ENCODE peak calls at places on chromosomes 5 and 9, in four cellular contexts. S, Q, R and F are unnamed samples.

GRCh38 chr5:109594217-109594616 is 95.5 kb upstream of the MAN2A1 start:
- DNase-seq in Q (no peak), R (no peak), S (no peak), F (no peak)

GRCh38 chr5:53930457-53930856 is 370.0 kb downstream of the NDUFS4 start:
- DNase-seq in Q (no peak), R (no peak), S (peak; percentile 55), F (peak; percentile 32)

GRCh38 chr5:77545285-77545684 is 53.2 kb upstream of the WDR41 start:
- DNase-seq in S (no peak), Q (no peak), R (no peak), F (no peak)

GRCh38 chr5:103475629-103476240 is 86.9 kb downstream of the NUDT12 start:
- DNase-seq in R (no peak), Q (peak; percentile 24), S (peak; percentile 60), F (peak; percentile 58)

GRCh38 chr5:14243768-14244167 is 100.6 kb downstream of the TRIO start:
- DNase-seq in Q (no peak), R (no peak), S (no peak), F (no peak)

GRCh38 chr9:101093620-101094019 is 65.1 kb downstream of the PLPPR1 start:
- DNase-seq in S (no peak), Q (no peak), R (no peak), F (no peak)

GRCh38 chr5:15968994-15969393 is 210.6 kb downstream of the MARCHF11 start:
- DNase-seq in S (no peak), R (no peak), Q (no peak), F (no peak)

GRCh38 chr9:95250462-95251058 is 66.9 kb downstream of the FANCC start:
- DNase-seq in S (no peak), R (no peak), Q (no peak), F (no peak)

GRCh38 chr5:170293273-170293672 is 4.3 kb downstream of the LCP2 start:
- DNase-seq in S (no peak), Q (no peak), R (peak; percentile 36), F (no peak)

GRCh38 chr5:108798866-108799265 is 51.2 kb downstream of the FER start:
- DNase-seq in Q (no peak), S (peak; percentile 55), R (no peak), F (no peak)

GRCh38 chr5:157066950-157067349 is 8.0 kb upstream of the HAVCR1 start:
- DNase-seq in Q (no peak), S (no peak), R (no peak), F (no peak)

GRCh38 chr5:29950416-29951145 is 1242.9 kb upstream of the CDH6 start:
- DNase-seq in R (no peak), S (no peak), Q (no peak), F (no peak)

GRCh38 chr9:89750117-89750551 is 145.3 kb downstream of the GADD45G start:
- DNase-seq in R (peak; percentile 37), S (no peak), Q (peak; percentile 26), F (no peak)

GRCh38 chr5:43233946-43234345 is 41.9 kb downstream of the NIM1K start:
- DNase-seq in S (no peak), Q (no peak), R (no peak), F (no peak)

GRCh38 chr5:179765400-179765799 is 28.4 kb upstream of the LTC4S start:
- DNase-seq in Q (no peak), R (no peak), S (peak; percentile 85), F (peak; percentile 97)

GRCh38 chr9:114385412-114386181 is 2.2 kb downstream of the AKNA start:
- DNase-seq in S (peak; percentile 95), Q (no peak), R (peak; percentile 63), F (peak; percentile 95)

GRCh38 chr9:111898331-111899096 is 1.9 kb downstream of the UGCG start:
- DNase-seq in Q (no peak), R (no peak), S (no peak), F (no peak)

GRCh38 chr9:97555164-97555563 is 53.7 kb downstream of the TMOD1 start:
- DNase-seq in R (no peak), Q (no peak), S (peak; percentile 13), F (no peak)

GRCh38 chr9:22342489-22343217 is 104.0 kb upstream of the DMRTA1 start:
- DNase-seq in Q (no peak), R (no peak), S (peak; percentile 20), F (peak; percentile 45)

GRCh38 chr5:90606539-90606938 is 47.9 kb downstream of the ADGRV1 start:
- DNase-seq in Q (no peak), R (no peak), S (no peak), F (no peak)

GRCh38 chr9:74643303-74643933 is 146.3 kb downstream of the RORB start:
- DNase-seq in S (no peak), Q (no peak), R (no peak), F (no peak)

GRCh38 chr9:134422301-134422700 is 96.0 kb downstream of the RXRA start:
- DNase-seq in Q (no peak), R (no peak), S (no peak), F (no peak)

GRCh38 chr9:29691758-29692407 is 2118.6 kb upstream of the C9orf72 start:
- DNase-seq in Q (peak; percentile 15), S (no peak), R (peak; percentile 82), F (peak; percentile 54)

GRCh38 chr9:115671911-115672310 is 481.7 kb upstream of the PAPPA start:
- DNase-seq in Q (no peak), R (no peak), S (no peak), F (no peak)

GRCh38 chr5:142017832-142018427 is 5.1 kb upstream of the GNPDA1 start:
- DNase-seq in Q (no peak), R (no peak), S (peak; percentile 75), F (peak; percentile 83)

GRCh38 chr9:121816845-121817450 is 165.5 kb downstream of the DAB2IP start:
- DNase-seq in R (no peak), S (no peak), Q (no peak), F (no peak)

GRCh38 chr5:107147584-107147983 is 523.2 kb downstream of the EFNA5 start:
- DNase-seq in R (no peak), Q (peak; percentile 6), S (no peak), F (no peak)

GRCh38 chr5:143102414-143102813 is 301.1 kb downstream of the NR3C1 start:
- DNase-seq in Q (no peak), S (no peak), R (no peak), F (no peak)

GRCh38 chr5:113205807-113206206 is 229.0 kb downstream of the TSSK1B start:
- DNase-seq in S (no peak), R (no peak), Q (no peak), F (no peak)

GRCh38 chr5:133679534-133679933 is 67.2 kb upstream of the FSTL4 start:
- DNase-seq in S (no peak), Q (no peak), R (no peak), F (no peak)

GRCh38 chr9:36402536-36402935 is 2.5 kb upstream of the RNF38 start:
- DNase-seq in S (no peak), R (no peak), Q (no peak), F (no peak)

GRCh38 chr5:152642406-152642805 is 237.3 kb upstream of the NMUR2 start:
- DNase-seq in Q (no peak), R (no peak), S (no peak), F (no peak)

GRCh38 chr5:1140188-1140817 is 28.4 kb upstream of the SLC12A7 start:
- DNase-seq in R (peak; percentile 58), S (peak; percentile 31), Q (peak; percentile 27), F (peak; percentile 59)
- H4K91ac ChIP-seq in R (no peak overlapping the region), S (no peak overlapping the region), Q (peak overlapping the region; percentile 50), F (no peak overlapping the region)

GRCh38 chr5:32563614-32564013 is 21.7 kb upstream of the SUB1 start:
- DNase-seq in Q (no peak), S (no peak), R (no peak), F (no peak)
- H3K4ac ChIP-seq in Q (no peak overlapping the region), S (no peak overlapping the region), R (no peak overlapping the region), F (no peak overlapping the region)

GRCh38 chr5:66595877-66596790 is at the start of gene MAST4:
- DNase-seq in R (peak; percentile 97), S (peak; percentile 67), Q (peak; percentile 93), F (peak; percentile 84)

GRCh38 chr5:66602621-66603020 is 6.4 kb downstream of the MAST4 start:
- DNase-seq in R (no peak), S (no peak), Q (no peak), F (no peak)

GRCh38 chr5:66596791-66597757 is 881 bp downstream of the MAST4 start:
- DNase-seq in S (no peak), Q (peak; percentile 39), R (peak; percentile 65), F (peak; percentile 42)
- H2AFZ ChIP-seq in S (peak overlapping the region; percentile 91), Q (peak overlapping the region; percentile 97), R (no peak overlapping the region), F (peak overlapping the region; percentile 89)

GRCh38 chr9:7186175-7186574 is 428.4 kb downstream of the KDM4C start:
- DNase-seq in R (peak; percentile 60), Q (no peak), S (peak; percentile 37), F (peak; percentile 11)
- H4K91ac ChIP-seq in R (no peak overlapping the region), Q (no peak overlapping the region), S (no peak overlapping the region), F (no peak overlapping the region)

GRCh38 chr5:7214906-7215416 is 181.0 kb upstream of the ADCY2 start:
- DNase-seq in R (no peak), S (no peak), Q (no peak), F (no peak)
- H3K4ac ChIP-seq in R (no peak overlapping the region), S (no peak overlapping the region), Q (no peak overlapping the region), F (no peak overlapping the region)

DNA sequence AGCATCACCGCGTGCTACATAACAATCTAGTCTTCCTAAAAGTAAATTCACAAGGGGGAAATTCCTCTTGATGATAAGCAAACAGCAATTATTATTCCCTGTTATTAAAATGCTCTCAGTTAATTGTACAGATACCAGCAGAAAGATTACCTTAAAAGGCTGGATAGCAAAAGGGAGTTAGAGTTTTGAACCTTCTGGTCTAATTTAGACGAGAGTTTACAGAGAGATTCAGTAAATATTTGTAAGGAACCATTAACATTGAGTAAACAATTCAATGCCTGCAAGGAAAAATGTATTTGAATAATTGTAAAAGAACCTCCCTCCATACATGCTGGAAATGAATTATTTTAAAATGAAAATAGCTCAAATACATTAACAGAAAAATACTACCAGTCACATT is 141.3 kb downstream of the ENC1 start:
- DNase-seq in R (no peak), Q (no peak), S (no peak), F (peak; percentile 24)
- H2AFZ ChIP-seq in R (no peak overlapping the region), Q (peak overlapping the region; percentile 74), S (no peak overlapping the region), F (no peak overlapping the region)

GRCh38 chr5:175831507-175831906 is 39.9 kb upstream of the CPLX2 start:
- DNase-seq in Q (no peak), R (no peak), S (no peak), F (no peak)
- H4K91ac ChIP-seq in Q (no peak overlapping the region), R (no peak overlapping the region), S (no peak overlapping the region), F (no peak overlapping the region)

DNA sequence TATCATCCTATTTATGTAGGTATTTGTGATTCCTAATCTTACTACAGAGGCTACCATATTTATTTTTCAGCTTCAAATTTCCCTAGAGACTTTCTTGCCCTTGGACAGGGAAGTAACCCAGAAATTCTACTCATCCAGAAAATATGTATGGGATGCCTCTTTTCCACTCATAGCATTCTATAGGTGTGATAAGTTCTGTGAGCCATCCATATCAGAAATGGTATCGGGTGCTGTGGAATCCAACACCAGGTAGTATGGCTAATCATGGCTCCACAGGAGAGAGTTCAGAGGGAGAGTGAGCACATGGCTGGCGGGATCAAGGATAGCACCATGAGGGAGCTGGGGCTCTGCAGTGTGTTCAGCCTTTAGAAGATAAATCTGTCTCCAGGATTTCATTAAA is 349.3 kb upstream of the ACTBL2 start:
- DNase-seq in Q (no peak), S (peak; percentile 47), R (no peak), F (no peak)
- H3K4ac ChIP-seq in Q (no peak overlapping the region), S (peak overlapping the region; percentile 69), R (no peak overlapping the region), F (no peak overlapping the region)